ENCODE peak calls at places on chromosomes 5 and 9, in five cellular contexts. One of them, this sample, is unnamed.

GRCh38 chr9:87678650-87679355 is 47.1 kb upstream of the CTSL start:
- DNase-seq in H1: peak; percentile 72
- DNase-seq in SK-N-SH: peak; percentile 84
- DNase-seq in GM12878: no peak
- DNase-seq in HepG2: peak; percentile 64
- DNase-seq in this sample: peak; percentile 37

GRCh38 chr5:149141957-149142851 is 911 bp downstream of the ABLIM3 start:
- DNase-seq in H1: no peak
- DNase-seq in SK-N-SH: peak; percentile 48
- DNase-seq in GM12878: no peak
- DNase-seq in HepG2: no peak
- DNase-seq in this sample: no peak

GRCh38 chr9:115170674-115171073 is 52.7 kb upstream of the TNC start:
- DNase-seq in H1: peak; percentile 48
- DNase-seq in SK-N-SH: no peak
- DNase-seq in GM12878: no peak
- DNase-seq in HepG2: no peak
- DNase-seq in this sample: no peak

GRCh38 chr5:58012103-58012502 is 447.8 kb downstream of the PLK2 start:
- DNase-seq in H1: no peak
- DNase-seq in SK-N-SH: no peak
- DNase-seq in GM12878: no peak
- DNase-seq in HepG2: no peak
- DNase-seq in this sample: no peak

GRCh38 chr5:67042586-67043133 is 153.9 kb downstream of the CD180 start:
- DNase-seq in H1: no peak
- DNase-seq in SK-N-SH: no peak
- DNase-seq in GM12878: no peak
- DNase-seq in HepG2: no peak
- DNase-seq in this sample: no peak

GRCh38 chr5:150058480-150059126 is 27.8 kb downstream of the CSF1R start:
- DNase-seq in H1: no peak
- DNase-seq in SK-N-SH: peak; percentile 57
- DNase-seq in GM12878: no peak
- DNase-seq in HepG2: no peak
- DNase-seq in this sample: peak; percentile 84

GRCh38 chr9:92426501-92426900 is 2.2 kb upstream of the OMD start:
- DNase-seq in H1: no peak
- DNase-seq in SK-N-SH: no peak
- DNase-seq in GM12878: no peak
- DNase-seq in HepG2: no peak
- DNase-seq in this sample: no peak

GRCh38 chr5:71651554-71651953 is 64.4 kb downstream of the MCCC2 start:
- DNase-seq in H1: no peak
- DNase-seq in SK-N-SH: no peak
- DNase-seq in GM12878: no peak
- DNase-seq in HepG2: no peak
- DNase-seq in this sample: no peak

GRCh38 chr9:87007711-87008360 is 60.5 kb upstream of the GAS1 start:
- DNase-seq in H1: no peak
- DNase-seq in SK-N-SH: peak; percentile 69
- DNase-seq in GM12878: no peak
- DNase-seq in HepG2: no peak
- DNase-seq in this sample: no peak

GRCh38 chr5:93735378-93735777 is 6.0 kb downstream of the POU5F2 start:
- DNase-seq in H1: no peak
- DNase-seq in SK-N-SH: no peak
- DNase-seq in GM12878: no peak
- DNase-seq in HepG2: no peak
- DNase-seq in this sample: no peak

GRCh38 chr9:22117511-22118388 is 108.6 kb upstream of the CDKN2B start:
- DNase-seq in H1: peak; percentile 49
- DNase-seq in SK-N-SH: no peak
- DNase-seq in GM12878: no peak
- DNase-seq in HepG2: peak; percentile 57
- DNase-seq in this sample: no peak

GRCh38 chr5:133240425-133241091 is 188.7 kb downstream of the HSPA4 start:
- DNase-seq in H1: no peak
- DNase-seq in SK-N-SH: peak; percentile 45
- DNase-seq in GM12878: peak; percentile 76
- DNase-seq in HepG2: peak; percentile 90
- DNase-seq in this sample: peak; percentile 66

GRCh38 chr9:79049371-79049770 is 522.4 kb upstream of the TLE4 start:
- DNase-seq in H1: no peak
- DNase-seq in SK-N-SH: no peak
- DNase-seq in GM12878: no peak
- DNase-seq in HepG2: no peak
- DNase-seq in this sample: no peak

GRCh38 chr9:128916204-128916603 is 4.6 kb upstream of the PHYHD1 start:
- DNase-seq in H1: no peak
- DNase-seq in SK-N-SH: no peak
- DNase-seq in GM12878: no peak
- DNase-seq in HepG2: no peak
- DNase-seq in this sample: no peak

GRCh38 chr9:99244300-99245260 is 22.5 kb downstream of the SEC61B start:
- DNase-seq in H1: no peak
- DNase-seq in SK-N-SH: no peak
- DNase-seq in GM12878: peak; percentile 68
- DNase-seq in HepG2: no peak
- DNase-seq in this sample: no peak

GRCh38 chr9:26779072-26779471 is 113.5 kb downstream of the CAAP1 start:
- DNase-seq in H1: no peak
- DNase-seq in SK-N-SH: no peak
- DNase-seq in GM12878: no peak
- DNase-seq in HepG2: peak; percentile 2
- DNase-seq in this sample: no peak

GRCh38 chr5:119063579-119064379 is 7.1 kb upstream of the DMXL1 start:
- DNase-seq in H1: peak; percentile 11
- DNase-seq in SK-N-SH: no peak
- DNase-seq in GM12878: no peak
- DNase-seq in HepG2: peak; percentile 63
- DNase-seq in this sample: peak; percentile 42

GRCh38 chr9:79428422-79428821 is 143.3 kb upstream of the TLE4 start:
- DNase-seq in H1: no peak
- DNase-seq in SK-N-SH: no peak
- DNase-seq in GM12878: no peak
- DNase-seq in HepG2: no peak
- DNase-seq in this sample: no peak

GRCh38 chr9:105076729-105077128 is 148.8 kb upstream of the ABCA1 start:
- DNase-seq in H1: no peak
- DNase-seq in SK-N-SH: no peak
- DNase-seq in GM12878: no peak
- DNase-seq in HepG2: no peak
- DNase-seq in this sample: no peak

DNA sequence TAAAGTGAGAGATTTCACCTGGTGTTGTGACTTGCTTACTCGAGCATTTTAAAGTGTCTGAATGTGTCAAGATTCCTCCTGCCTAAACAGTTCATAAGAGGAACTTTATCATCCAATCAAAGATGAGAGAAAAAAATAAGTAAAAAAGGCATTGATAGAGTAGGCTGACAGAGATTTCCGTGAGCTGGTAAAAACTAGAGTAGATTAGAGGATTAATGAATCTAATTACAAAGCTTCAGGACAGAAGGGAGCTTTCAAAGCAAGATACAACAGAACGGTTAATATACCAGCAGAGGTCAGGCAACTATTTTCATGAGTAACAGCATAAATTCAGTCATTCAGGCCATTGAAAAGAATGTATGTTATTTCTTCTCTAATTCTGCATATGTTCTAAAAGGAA is 91.5 kb downstream of the ADAMTS6 start:
- DNase-seq in H1: no peak
- DNase-seq in SK-N-SH: peak; percentile 49
- DNase-seq in GM12878: no peak
- DNase-seq in HepG2: no peak
- DNase-seq in this sample: no peak
- TF ChIP-seq CTCF in H1: no peak
- TF ChIP-seq CTCF in SK-N-SH: no peak
- TF ChIP-seq CTCF in GM12878: no peak
- TF ChIP-seq CTCF in HepG2: no peak
- TF ChIP-seq CTCF in this sample: no peak

GRCh38 chr5:73344835-73345234 is 103.7 kb downstream of the FOXD1 start:
- DNase-seq in H1: no peak
- DNase-seq in SK-N-SH: no peak
- DNase-seq in GM12878: no peak
- DNase-seq in HepG2: no peak
- DNase-seq in this sample: no peak
- TF ChIP-seq GABPA in H1: no peak
- TF ChIP-seq GABPA in SK-N-SH: no peak
- TF ChIP-seq GABPA in GM12878: no peak
- TF ChIP-seq GABPA in HepG2: no peak
- TF ChIP-seq GABPA in this sample: no peak

DNA sequence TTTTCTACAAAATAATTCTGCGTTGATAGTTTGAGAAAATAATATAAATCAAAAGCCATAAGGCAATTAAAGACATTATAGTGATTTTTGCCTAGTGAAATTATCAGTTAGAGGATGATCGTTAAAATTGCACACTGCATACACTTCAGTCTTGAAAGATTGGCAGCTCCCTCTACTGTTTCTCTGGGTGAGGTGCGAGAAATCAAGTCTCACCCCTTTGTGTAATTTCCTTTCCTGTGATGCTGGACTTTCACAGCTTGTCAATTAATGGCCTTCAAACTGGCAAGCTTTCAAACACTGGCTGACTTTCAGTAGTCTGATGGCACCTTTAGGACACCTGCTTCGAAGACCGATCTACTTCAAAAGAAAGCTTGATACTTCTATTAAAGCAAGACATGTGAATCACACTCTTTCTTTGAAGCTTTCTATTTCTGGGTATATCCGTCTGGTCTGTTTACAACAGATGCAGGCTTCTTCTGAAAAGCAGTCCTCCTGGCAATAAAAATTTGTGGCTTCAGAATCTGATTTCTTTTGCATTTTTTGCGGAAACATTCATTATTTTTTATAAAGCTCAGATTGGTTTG is 706.8 kb upstream of the PTPRD start:
- DNase-seq in H1: no peak
- DNase-seq in SK-N-SH: peak; percentile 4
- DNase-seq in GM12878: no peak
- DNase-seq in HepG2: no peak
- DNase-seq in this sample: no peak
- TF ChIP-seq CTCF in H1: no peak
- TF ChIP-seq CTCF in SK-N-SH: peak; percentile 59
- TF ChIP-seq CTCF in GM12878: peak; percentile 34
- TF ChIP-seq CTCF in HepG2: peak; percentile 20
- TF ChIP-seq CTCF in this sample: peak; percentile 12

GRCh38 chr9:133023117-133023890 is 7.5 kb upstream of the GTF3C5 start:
- DNase-seq in H1: peak; percentile 57
- DNase-seq in SK-N-SH: no peak
- DNase-seq in GM12878: peak; percentile 23
- DNase-seq in HepG2: no peak
- DNase-seq in this sample: peak; percentile 85
- TF ChIP-seq GABPA in H1: no peak
- TF ChIP-seq GABPA in SK-N-SH: no peak
- TF ChIP-seq GABPA in GM12878: no peak
- TF ChIP-seq GABPA in HepG2: no peak
- TF ChIP-seq GABPA in this sample: no peak

DNA sequence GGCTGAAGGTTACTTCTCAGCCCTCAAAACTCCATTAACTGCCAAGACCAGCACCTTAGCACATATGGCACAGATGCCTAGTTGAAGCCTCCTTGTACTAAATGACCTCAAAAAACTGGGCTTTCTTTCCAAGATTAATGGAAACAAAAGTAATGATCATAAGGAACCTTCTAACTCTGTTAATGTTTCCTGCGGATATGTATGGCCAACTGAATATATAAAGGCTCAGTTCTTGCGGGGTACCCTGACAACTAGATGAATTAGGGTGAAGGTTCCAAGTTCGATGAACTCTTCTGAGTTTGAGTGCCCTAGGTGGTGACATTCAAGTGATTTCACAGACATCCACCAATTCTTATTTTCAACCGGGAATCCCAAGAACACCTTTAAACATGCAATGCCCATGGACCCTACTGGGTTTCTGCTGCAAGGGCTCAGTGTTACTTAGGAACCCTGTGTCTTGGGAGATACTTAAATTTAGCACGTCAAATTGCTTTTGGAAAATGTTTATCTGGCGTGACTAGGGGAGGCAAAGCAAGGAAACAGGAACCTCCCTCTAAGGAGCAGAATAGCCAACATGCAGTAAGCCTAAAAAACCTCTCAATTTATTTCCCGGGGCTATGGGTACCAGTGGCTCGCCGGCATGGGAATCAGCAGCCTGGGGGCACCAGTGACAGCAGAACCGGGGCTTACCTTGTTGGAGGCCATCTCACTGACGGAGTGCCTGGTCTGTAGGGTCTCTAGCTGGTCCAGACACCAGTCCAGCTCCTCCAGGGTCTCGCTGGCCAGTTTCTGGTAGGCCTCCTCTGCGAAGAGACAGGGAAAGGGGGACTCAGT is 455.5 kb downstream of the RAB3C start:
- DNase-seq in H1: peak; percentile 71
- DNase-seq in SK-N-SH: no peak
- DNase-seq in GM12878: no peak
- DNase-seq in HepG2: no peak
- DNase-seq in this sample: no peak
- TF ChIP-seq CTCF in H1: peak; percentile 6
- TF ChIP-seq CTCF in SK-N-SH: no peak
- TF ChIP-seq CTCF in GM12878: no peak
- TF ChIP-seq CTCF in HepG2: peak; percentile 8
- TF ChIP-seq CTCF in this sample: no peak

GRCh38 chr9:111056554-111056953 is 18.3 kb upstream of the LPAR1 start:
- DNase-seq in H1: no peak
- DNase-seq in SK-N-SH: peak; percentile 27
- DNase-seq in GM12878: no peak
- DNase-seq in HepG2: no peak
- DNase-seq in this sample: no peak

GRCh38 chr9:111052831-111053230 is 14.6 kb upstream of the LPAR1 start:
- DNase-seq in H1: no peak
- DNase-seq in SK-N-SH: no peak
- DNase-seq in GM12878: no peak
- DNase-seq in HepG2: no peak
- DNase-seq in this sample: no peak

GRCh38 chr9:111050819-111051218 is 12.5 kb upstream of the LPAR1 start:
- DNase-seq in H1: no peak
- DNase-seq in SK-N-SH: no peak
- DNase-seq in GM12878: no peak
- DNase-seq in HepG2: no peak
- DNase-seq in this sample: no peak
- TF ChIP-seq GABPA in H1: no peak
- TF ChIP-seq GABPA in SK-N-SH: no peak
- TF ChIP-seq GABPA in GM12878: no peak
- TF ChIP-seq GABPA in HepG2: no peak
- TF ChIP-seq GABPA in this sample: no peak

GRCh38 chr5:14211818-14212799 is 69.0 kb downstream of the TRIO start:
- DNase-seq in H1: no peak
- DNase-seq in SK-N-SH: no peak
- DNase-seq in GM12878: peak; percentile 83
- DNase-seq in HepG2: no peak
- DNase-seq in this sample: no peak
- TF ChIP-seq CTCF in H1: no peak
- TF ChIP-seq CTCF in SK-N-SH: no peak
- TF ChIP-seq CTCF in GM12878: no peak
- TF ChIP-seq CTCF in HepG2: no peak
- TF ChIP-seq CTCF in this sample: no peak

This sample was measured in HL-60.